ENCODE peak calls at places on chromosomes 3 and 15, in ten cellular contexts. H is HepG2, J is esophagus squamous epithelium, V is A549, F is endothelial cell of umbilical vein, X is transverse colon, C is body of pancreas, Y is stomach, K is H1, D is Peyer's patch. G is an unnamed sample.

GRCh38 chr15:66893294-66893693 is 172.1 kb upstream of the SMAD3 start:
- DNase-seq in H (no peak), J (no peak), V (no peak), F (no peak), X (no peak), C (no peak), Y (no peak), K (no peak), D (no peak), G (no peak)

GRCh38 chr3:52121459-52121795 is 32.8 kb downstream of the POC1A start:
- DNase-seq in H (no peak), J (no peak), V (no peak), F (peak), X (peak), C (peak), Y (no peak), K (no peak), D (no peak), G (no peak)

GRCh38 chr15:91950054-91950453 is 96.5 kb downstream of the SLCO3A1 start:
- DNase-seq in H (no peak), J (no peak), V (no peak), F (no peak), X (no peak), C (no peak), Y (no peak), K (no peak), D (no peak), G (no peak)

GRCh38 chr15:77533530-77533929 is 99.2 kb downstream of the LINGO1 start:
- DNase-seq in H (no peak), J (no peak), V (no peak), F (no peak), X (no peak), C (no peak), Y (no peak), K (no peak), D (peak), G (no peak)

GRCh38 chr3:69309810-69310209 is 76.1 kb downstream of the FRMD4B start:
- DNase-seq in H (peak), J (no peak), V (no peak), F (no peak), X (no peak), C (peak), Y (no peak), K (no peak), D (no peak), G (no peak)

GRCh38 chr3:147191795-147192385 is 214.5 kb downstream of the ZIC4 start:
- DNase-seq in H (peak), J (no peak), V (peak), F (peak), X (peak), C (peak), Y (no peak), K (no peak), D (no peak), G (no peak)

GRCh38 chr3:159532577-159532976 is 456.1 kb upstream of the IL12A start:
- DNase-seq in H (no peak), J (no peak), V (no peak), F (no peak), X (no peak), C (no peak), Y (no peak), K (no peak), D (no peak), G (no peak)

GRCh38 chr3:193744822-193745684 is 152.0 kb downstream of the OPA1 start:
- DNase-seq in H (peak), J (no peak), V (no peak), F (no peak), X (no peak), C (peak), Y (no peak), K (no peak), D (no peak), G (no peak)

GRCh38 chr15:88629071-88629470 is 7.9 kb downstream of the AEN start:
- DNase-seq in H (no peak), J (no peak), V (no peak), F (no peak), X (no peak), C (no peak), Y (no peak), K (no peak), D (no peak), G (no peak)

GRCh38 chr3:157174265-157174615 is 14.3 kb upstream of the CCNL1 start:
- DNase-seq in H (no peak), J (no peak), V (peak), F (peak), X (peak), C (peak), Y (no peak), K (no peak), D (no peak), G (no peak)

GRCh38 chr15:24848050-24848449 is 106.7 kb upstream of the SNRPN start:
- DNase-seq in H (no peak), J (no peak), V (peak), F (peak), X (no peak), C (peak), Y (no peak), K (no peak), D (no peak), G (no peak)

GRCh38 chr15:46041907-46042306 is 407.1 kb downstream of the SQOR start:
- DNase-seq in H (no peak), J (no peak), V (no peak), F (no peak), X (no peak), C (no peak), Y (no peak), K (no peak), D (no peak), G (no peak)

GRCh38 chr3:157559401-157559800 is 56.2 kb upstream of the VEPH1 start:
- DNase-seq in H (no peak), J (no peak), V (no peak), F (no peak), X (no peak), C (no peak), Y (no peak), K (no peak), D (no peak), G (no peak)

GRCh38 chr15:42286445-42287029 is 13.3 kb upstream of the TMEM87A start:
- DNase-seq in H (peak), J (no peak), V (no peak), F (no peak), X (no peak), C (no peak), Y (no peak), K (no peak), D (no peak), G (no peak)

GRCh38 chr3:136772709-136773108 is 20.5 kb upstream of the STAG1 start:
- DNase-seq in H (no peak), J (no peak), V (no peak), F (no peak), X (no peak), C (no peak), Y (no peak), K (no peak), D (no peak), G (no peak)

GRCh38 chr3:146250449-146251382 is at the start of gene PLSCR4:
- DNase-seq in H (no peak), J (peak), V (peak), F (peak), X (peak), C (peak), Y (peak), K (no peak), D (peak), G (peak)

GRCh38 chr3:12221663-12222062 is 63.0 kb upstream of the TIMP4 start:
- DNase-seq in H (peak), J (no peak), V (peak), F (no peak), X (no peak), C (no peak), Y (no peak), K (no peak), D (no peak), G (no peak)

GRCh38 chr3:12222765-12223485 is 64.2 kb upstream of the TIMP4 start:
- DNase-seq in H (peak), J (no peak), V (no peak), F (no peak), X (no peak), C (no peak), Y (no peak), K (no peak), D (no peak), G (no peak)

DNA sequence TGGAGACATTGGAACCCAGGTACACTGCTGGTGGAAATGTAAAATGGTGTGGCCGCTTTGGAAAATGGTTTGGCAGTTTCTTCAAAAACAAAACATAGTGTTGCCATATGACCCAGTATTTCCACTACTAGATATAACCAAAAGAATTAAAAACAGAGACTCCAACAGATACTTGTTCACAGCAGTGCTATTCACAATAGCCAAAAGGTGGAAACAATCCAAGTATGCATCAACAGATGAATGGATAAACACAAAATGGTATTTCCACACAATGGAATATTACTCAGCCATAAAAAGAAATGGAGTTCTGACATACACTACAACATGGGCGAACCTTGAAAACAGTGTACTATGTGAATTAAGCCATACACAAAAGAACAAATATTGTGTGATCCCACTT is 59.4 kb upstream of the TIMP4 start:
- DNase-seq in H (no peak), J (no peak), V (no peak), F (no peak), X (no peak), C (no peak), Y (no peak), K (no peak), D (no peak), G (no peak)
- TF ChIP-seq CTCF in H (no peak), J (no peak), V (no peak), F (no peak), X (no peak), C (no peak), Y (no peak), K (no peak), D (no peak), G (no peak)

GRCh38 chr3:115851571-115851970 is 228.3 kb downstream of the GAP43 start:
- DNase-seq in H (no peak), J (no peak), V (no peak), F (no peak), X (no peak), C (no peak), Y (no peak), K (no peak), D (no peak), G (no peak)
- TF ChIP-seq POLR2A in H (no peak), J (no peak), V (no peak), F (no peak), X (no peak), C (no peak), Y (no peak), K (no peak), D (no peak), G (no peak)

GRCh38 chr15:51649659-51650521 is 27.3 kb upstream of the DMXL2 start:
- DNase-seq in H (peak), J (no peak), V (peak), F (peak), X (peak), C (peak), Y (no peak), K (no peak), D (no peak), G (no peak)
- TF ChIP-seq CTCF in H (peak), J (peak), V (peak), F (peak), X (peak), C (peak), Y (no peak), K (peak), D (peak), G (peak)

DNA sequence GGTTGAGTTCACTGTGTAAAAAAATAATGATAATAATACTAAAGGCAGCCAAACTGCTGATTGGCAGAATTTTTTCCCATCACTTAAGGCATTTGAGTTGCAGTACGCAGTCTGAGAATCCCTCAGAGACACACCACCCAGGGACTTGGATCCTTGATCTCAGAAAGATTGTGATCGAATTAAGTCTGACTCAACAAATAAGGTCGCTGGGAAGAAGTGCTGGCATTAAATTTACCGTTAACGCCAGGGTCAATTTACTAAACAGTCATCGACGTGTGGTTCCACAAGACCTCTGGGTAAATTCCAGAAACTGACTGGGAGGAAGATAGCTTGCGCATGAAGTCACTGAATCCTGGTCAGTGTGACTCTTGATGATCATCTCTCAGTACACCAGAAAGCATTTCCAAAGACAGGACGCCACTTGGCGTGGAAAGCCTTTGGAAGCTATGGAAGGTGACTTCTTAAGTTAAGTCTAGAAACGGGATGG is 48.3 kb upstream of the CGNL1 start:
- DNase-seq in H (no peak), J (no peak), V (no peak), F (no peak), X (no peak), C (peak), Y (no peak), K (no peak), D (no peak), G (peak)
- TF ChIP-seq POLR2A in H (no peak), J (no peak), V (no peak), F (no peak), X (no peak), C (no peak), Y (no peak), K (no peak), D (no peak), G (no peak)

GRCh38 chr15:87033056-87033455 is 953.4 kb downstream of the AGBL1 start:
- DNase-seq in H (no peak), J (no peak), V (no peak), F (no peak), X (no peak), C (no peak), Y (no peak), K (no peak), D (no peak), G (no peak)
- TF ChIP-seq CTCF in H (no peak), J (no peak), V (no peak), F (no peak), X (no peak), C (no peak), Y (no peak), K (no peak), D (no peak), G (no peak)

GRCh38 chr15:39782441-39783138 is at the start of gene FSIP1:
- DNase-seq in H (peak), J (peak), V (peak), F (peak), X (peak), C (peak), Y (peak), K (peak), D (peak), G (peak)
- TF ChIP-seq POLR2A in H (peak), J (peak), V (peak), F (peak), X (peak), C (peak), Y (peak), K (peak), D (peak), G (peak)

DNA sequence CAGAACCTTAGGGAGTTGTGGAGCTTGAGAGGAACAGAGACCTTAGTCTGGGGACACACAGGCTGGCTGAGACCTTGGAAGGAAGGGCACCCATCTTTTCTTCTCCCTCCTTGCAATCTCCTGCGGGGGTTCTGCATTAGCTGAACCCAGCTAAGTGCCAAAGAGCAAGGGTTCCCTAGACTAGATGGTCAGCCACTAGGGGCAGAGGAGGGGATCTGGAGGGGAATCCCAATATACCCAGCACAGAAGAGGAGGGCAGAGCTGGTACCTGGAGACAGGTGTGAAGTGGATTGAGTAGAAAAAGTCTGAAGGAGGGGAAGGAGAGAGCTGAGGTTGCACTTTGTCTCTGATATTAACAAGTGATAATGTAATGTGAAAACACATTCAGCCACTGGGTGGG is 212.8 kb downstream of the ADAMTS9 start:
- DNase-seq in H (no peak), J (no peak), V (peak), F (no peak), X (no peak), C (no peak), Y (no peak), K (no peak), D (no peak), G (no peak)
- TF ChIP-seq CTCF in H (no peak), J (no peak), V (no peak), F (no peak), X (no peak), C (no peak), Y (no peak), K (peak), D (no peak), G (no peak)

DNA sequence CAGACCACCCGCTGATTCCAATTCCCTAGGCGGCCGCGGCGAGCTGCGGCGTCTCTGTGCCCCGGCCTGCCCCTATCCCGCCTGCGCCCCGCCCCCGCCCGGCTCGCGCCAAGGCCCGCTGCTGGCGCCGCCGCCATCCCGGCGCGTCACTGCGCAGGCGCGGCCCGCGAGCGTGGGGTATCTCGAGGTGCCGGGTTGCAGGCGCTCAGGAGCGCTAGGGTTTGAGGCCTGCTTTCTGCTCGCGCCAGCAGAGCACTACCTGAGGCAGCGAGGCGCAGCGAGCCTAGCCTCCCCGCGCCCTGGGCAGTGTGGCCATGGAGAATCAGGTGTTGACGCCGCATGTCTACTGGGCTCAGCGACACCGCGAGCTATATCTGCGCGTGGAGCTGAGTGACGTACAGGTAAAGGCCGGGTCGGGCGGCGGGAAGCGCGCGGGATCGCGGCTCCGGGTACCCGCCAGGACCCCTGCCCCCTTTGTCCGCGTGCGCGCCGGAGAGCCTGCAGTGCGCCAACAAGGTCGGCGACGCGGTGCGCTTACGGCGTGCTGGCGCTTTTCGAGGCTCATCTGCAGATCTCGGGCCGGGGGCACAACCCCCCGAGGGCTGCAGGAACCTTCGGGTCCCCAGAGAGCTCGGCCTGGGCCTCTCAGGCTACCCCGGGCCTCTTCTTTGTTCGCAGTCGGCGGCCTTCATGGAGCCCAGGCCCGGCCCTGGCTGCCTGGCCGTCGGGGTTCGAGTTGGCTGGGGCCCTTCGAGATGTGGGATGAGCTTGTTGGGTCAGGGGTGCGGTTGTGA is at the start of gene HACD3:
- DNase-seq in H (peak), J (no peak), V (peak), F (peak), X (peak), C (peak), Y (peak), K (peak), D (peak), G (peak)
- TF ChIP-seq POLR2A in H (peak), J (no peak), V (peak), F (peak), X (peak), C (peak), Y (no peak), K (peak), D (no peak), G (peak)

GRCh38 chr15:60076055-60076454 is 71.9 kb downstream of the FOXB1 start:
- DNase-seq in H (no peak), J (no peak), V (no peak), F (no peak), X (no peak), C (no peak), Y (no peak), K (no peak), D (no peak), G (no peak)

GRCh38 chr15:60081976-60082375 is 77.9 kb downstream of the FOXB1 start:
- DNase-seq in H (no peak), J (no peak), V (no peak), F (no peak), X (no peak), C (no peak), Y (no peak), K (no peak), D (no peak), G (no peak)

GRCh38 chr15:60077581-60078359 is 73.7 kb downstream of the FOXB1 start:
- DNase-seq in H (no peak), J (no peak), V (no peak), F (no peak), X (no peak), C (no peak), Y (no peak), K (no peak), D (no peak), G (no peak)

GRCh38 chr15:60076582-60077263 is 72.6 kb downstream of the FOXB1 start:
- DNase-seq in H (no peak), J (no peak), V (no peak), F (no peak), X (no peak), C (no peak), Y (no peak), K (no peak), D (no peak), G (no peak)

DNA sequence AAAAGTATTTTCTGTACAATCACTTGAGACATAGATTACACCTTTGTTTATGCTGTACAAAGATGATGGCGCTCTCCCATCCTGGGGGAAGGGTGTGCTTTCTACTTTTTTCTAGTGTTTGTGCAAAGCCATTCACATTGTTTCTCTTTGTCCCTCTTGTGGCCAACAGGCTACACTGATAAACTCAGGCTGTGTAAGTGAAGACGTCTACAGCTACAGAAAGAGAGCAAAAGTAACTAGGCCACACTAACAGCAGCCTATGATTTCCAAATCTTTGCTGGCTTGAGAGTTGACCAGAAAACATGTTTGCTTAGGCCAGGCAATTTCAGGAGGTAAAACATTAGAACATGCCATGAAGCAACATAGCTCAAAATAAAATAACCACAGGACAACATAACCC is 75.1 kb downstream of the FOXB1 start:
- DNase-seq in H (no peak), J (no peak), V (no peak), F (no peak), X (no peak), C (no peak), Y (no peak), K (no peak), D (no peak), G (no peak)
- TF ChIP-seq CTCF in H (no peak), J (no peak), V (peak), F (no peak), X (no peak), C (no peak), Y (no peak), K (peak), D (no peak), G (no peak)

G was measured in uterus.